ENCODE peak calls at places on chromosomes 5 and 9, in ten cellular contexts. O, N, G, X, A, T, Y, K, U and J are unnamed samples.

GRCh38 chr5:52893105-52893504 is 96.0 kb upstream of the ITGA2 start:
- DNase-seq in O (no peak), N (peak), G (no peak), X (no peak), A (no peak), T (no peak), Y (no peak), K (no peak), U (peak), J (no peak)

GRCh38 chr5:38816083-38817030 is 29.5 kb upstream of the OSMR start:
- DNase-seq in O (no peak), N (peak), G (no peak), X (no peak), A (no peak), T (no peak), Y (no peak), K (no peak), U (no peak), J (no peak)

GRCh38 chr9:37329576-37329975 is 92.9 kb upstream of the GRHPR start:
- DNase-seq in O (peak), N (peak), G (no peak), X (no peak), A (no peak), T (no peak), Y (peak), K (no peak), U (peak), J (no peak)

GRCh38 chr5:172943906-172944305 is 15.3 kb upstream of the RPL26L1 start:
- DNase-seq in O (no peak), N (no peak), G (no peak), X (no peak), A (no peak), T (no peak), Y (no peak), K (no peak), U (no peak), J (peak)

GRCh38 chr9:131851414-131851813 is 111.5 kb upstream of the RAPGEF1 start:
- DNase-seq in O (no peak), N (no peak), G (no peak), X (no peak), A (no peak), T (no peak), Y (no peak), K (peak), U (no peak), J (no peak)

GRCh38 chr5:93883459-93883858 is 142.1 kb upstream of the POU5F2 start:
- DNase-seq in O (no peak), N (no peak), G (no peak), X (no peak), A (no peak), T (no peak), Y (no peak), K (no peak), U (no peak), J (no peak)

GRCh38 chr9:7042124-7042523 is 284.4 kb downstream of the KDM4C start:
- DNase-seq in O (no peak), N (peak), G (no peak), X (no peak), A (no peak), T (no peak), Y (no peak), K (no peak), U (no peak), J (no peak)

GRCh38 chr5:38845555-38846378 is at the start of gene OSMR:
- DNase-seq in O (peak), N (peak), G (peak), X (peak), A (peak), T (peak), Y (peak), K (peak), U (peak), J (peak)

GRCh38 chr5:81753429-81753828 is 2.5 kb upstream of the SSBP2 start:
- DNase-seq in O (no peak), N (no peak), G (no peak), X (no peak), A (no peak), T (no peak), Y (no peak), K (no peak), U (no peak), J (no peak)

GRCh38 chr9:35696520-35697215 is 6.9 kb upstream of the TPM2 start:
- DNase-seq in O (peak), N (peak), G (peak), X (peak), A (peak), T (peak), Y (peak), K (peak), U (no peak), J (peak)

GRCh38 chr9:35859310-35859994 is 10.7 kb downstream of the OR13J1 start:
- DNase-seq in O (no peak), N (peak), G (peak), X (no peak), A (no peak), T (peak), Y (peak), K (peak), U (no peak), J (no peak)

GRCh38 chr9:29039258-29039657 is 1466.0 kb upstream of the C9orf72 start:
- DNase-seq in O (no peak), N (peak), G (no peak), X (no peak), A (no peak), T (no peak), Y (peak), K (no peak), U (no peak), J (no peak)

GRCh38 chr5:41908374-41909079 is 4.4 kb downstream of the RIMOC1 start:
- DNase-seq in O (no peak), N (peak), G (no peak), X (no peak), A (no peak), T (no peak), Y (no peak), K (no peak), U (peak), J (no peak)

GRCh38 chr9:6759114-6759977 is 1.6 kb downstream of the KDM4C start:
- DNase-seq in O (no peak), N (peak), G (no peak), X (no peak), A (no peak), T (no peak), Y (peak), K (peak), U (peak), J (no peak)

GRCh38 chr9:37144762-37145161 is 24.4 kb downstream of the ZCCHC7 start:
- DNase-seq in O (no peak), N (no peak), G (no peak), X (no peak), A (no peak), T (no peak), Y (no peak), K (no peak), U (peak), J (no peak)

GRCh38 chr9:9950813-9951212 is 662.0 kb downstream of the PTPRD start:
- DNase-seq in O (no peak), N (no peak), G (no peak), X (no peak), A (no peak), T (no peak), Y (no peak), K (no peak), U (peak), J (no peak)

GRCh38 chr9:20623748-20624124 is 1.4 kb upstream of the MLLT3 start:
- DNase-seq in O (no peak), N (no peak), G (no peak), X (no peak), A (no peak), T (no peak), Y (no peak), K (no peak), U (no peak), J (no peak)

GRCh38 chr9:78618735-78619134 is 321.8 kb downstream of the PSAT1 start:
- DNase-seq in O (no peak), N (no peak), G (no peak), X (no peak), A (no peak), T (no peak), Y (no peak), K (no peak), U (no peak), J (no peak)

GRCh38 chr5:14720236-14720923 is 55.9 kb downstream of the OTULIN start:
- DNase-seq in O (no peak), N (no peak), G (no peak), X (no peak), A (no peak), T (no peak), Y (no peak), K (no peak), U (peak), J (no peak)

GRCh38 chr5:55363861-55364260 is 56.1 kb downstream of the MTREX start:
- DNase-seq in O (no peak), N (no peak), G (no peak), X (no peak), A (no peak), T (no peak), Y (no peak), K (no peak), U (no peak), J (no peak)

GRCh38 chr5:1461396-1461795 is 16.2 kb upstream of the SLC6A3 start:
- DNase-seq in O (peak), N (no peak), G (no peak), X (no peak), A (no peak), T (no peak), Y (no peak), K (no peak), U (no peak), J (peak)

GRCh38 chr9:37100317-37100716 is 20.1 kb upstream of the ZCCHC7 start:
- DNase-seq in O (no peak), N (peak), G (no peak), X (no peak), A (no peak), T (no peak), Y (no peak), K (no peak), U (no peak), J (no peak)

GRCh38 chr5:77851229-77852067 is 75.3 kb upstream of the TBCA start:
- DNase-seq in O (no peak), N (no peak), G (no peak), X (no peak), A (no peak), T (no peak), Y (no peak), K (no peak), U (no peak), J (peak)

GRCh38 chr5:112186401-112186990 is 232.6 kb downstream of the EPB41L4A start:
- DNase-seq in O (no peak), N (peak), G (no peak), X (no peak), A (no peak), T (no peak), Y (peak), K (no peak), U (peak), J (no peak)

GRCh38 chr5:42491699-42492098 is 68.5 kb downstream of the GHR start:
- DNase-seq in O (no peak), N (no peak), G (no peak), X (no peak), A (no peak), T (no peak), Y (no peak), K (no peak), U (no peak), J (no peak)

GRCh38 chr9:107328510-107328909 is 45.4 kb downstream of the RAD23B start:
- DNase-seq in O (no peak), N (no peak), G (no peak), X (no peak), A (no peak), T (no peak), Y (no peak), K (no peak), U (no peak), J (no peak)

GRCh38 chr5:123965626-123966025 is 453.6 kb downstream of the CSNK1G3 start:
- DNase-seq in O (no peak), N (no peak), G (no peak), X (no peak), A (no peak), T (no peak), Y (no peak), K (no peak), U (no peak), J (no peak)

GRCh38 chr5:14895301-14895700 is 23.7 kb upstream of the ANKH start:
- DNase-seq in O (peak), N (no peak), G (no peak), X (no peak), A (no peak), T (no peak), Y (no peak), K (no peak), U (no peak), J (no peak)

GRCh38 chr5:72133212-72133990 is 26.1 kb downstream of the MAP1B start:
- DNase-seq in O (no peak), N (peak), G (no peak), X (no peak), A (no peak), T (no peak), Y (no peak), K (no peak), U (no peak), J (no peak)

GRCh38 chr9:16901589-16901988 is 31.1 kb upstream of the BNC2 start:
- DNase-seq in O (no peak), N (peak), G (no peak), X (no peak), A (no peak), T (no peak), Y (no peak), K (no peak), U (no peak), J (no peak)

GRCh38 chr5:129379406-129379805 is 80.7 kb upstream of the ADAMTS19 start:
- DNase-seq in O (no peak), N (peak), G (no peak), X (no peak), A (no peak), T (no peak), Y (no peak), K (no peak), U (no peak), J (no peak)

GRCh38 chr5:151027961-151028479 is 7.6 kb downstream of the GPX3 start:
- DNase-seq in O (no peak), N (no peak), G (no peak), X (no peak), A (no peak), T (no peak), Y (no peak), K (no peak), U (no peak), J (no peak)

GRCh38 chr5:40734986-40735385 is 20.8 kb downstream of the TTC33 start:
- DNase-seq in O (no peak), N (no peak), G (no peak), X (no peak), A (no peak), T (no peak), Y (no peak), K (no peak), U (peak), J (no peak)

GRCh38 chr5:134371834-134372340 is 518 bp downstream of the UBE2B start:
- DNase-seq in O (peak), N (peak), G (peak), X (no peak), A (peak), T (peak), Y (peak), K (peak), U (peak), J (peak)

GRCh38 chr9:128633057-128633456 is 23.6 kb downstream of the DYNC2I2 start:
- DNase-seq in O (no peak), N (no peak), G (no peak), X (no peak), A (no peak), T (no peak), Y (no peak), K (no peak), U (no peak), J (no peak)

GRCh38 chr9:121556580-121556979 is 56.9 kb upstream of the GGTA1 start:
- DNase-seq in O (no peak), N (peak), G (peak), X (no peak), A (no peak), T (peak), Y (peak), K (no peak), U (peak), J (no peak)

GRCh38 chr5:82735160-82735789 is 341.9 kb downstream of the TMEM167A start:
- DNase-seq in O (no peak), N (peak), G (no peak), X (no peak), A (no peak), T (no peak), Y (no peak), K (no peak), U (no peak), J (no peak)

GRCh38 chr5:40223884-40224402 is 455.8 kb upstream of the PTGER4 start:
- DNase-seq in O (no peak), N (peak), G (no peak), X (no peak), A (no peak), T (no peak), Y (no peak), K (no peak), U (peak), J (no peak)

GRCh38 chr5:42751044-42751443 is 5.6 kb upstream of the CCDC152 start:
- DNase-seq in O (no peak), N (no peak), G (no peak), X (no peak), A (no peak), T (no peak), Y (no peak), K (no peak), U (no peak), J (no peak)

GRCh38 chr5:125034331-125034730 is 287.9 kb upstream of the ZNF608 start:
- DNase-seq in O (peak), N (no peak), G (no peak), X (no peak), A (no peak), T (no peak), Y (no peak), K (no peak), U (no peak), J (no peak)

GRCh38 chr5:125037020-125037419 is 290.6 kb upstream of the ZNF608 start:
- DNase-seq in O (no peak), N (no peak), G (no peak), X (no peak), A (no peak), T (no peak), Y (no peak), K (no peak), U (no peak), J (no peak)

GRCh38 chr5:125033602-125034001 is 287.2 kb upstream of the ZNF608 start:
- DNase-seq in O (no peak), N (no peak), G (no peak), X (no peak), A (no peak), T (no peak), Y (no peak), K (no peak), U (no peak), J (no peak)

GRCh38 chr5:125036494-125036893 is 290.1 kb upstream of the ZNF608 start:
- DNase-seq in O (no peak), N (no peak), G (no peak), X (no peak), A (no peak), T (no peak), Y (no peak), K (no peak), U (no peak), J (no peak)

DNA sequence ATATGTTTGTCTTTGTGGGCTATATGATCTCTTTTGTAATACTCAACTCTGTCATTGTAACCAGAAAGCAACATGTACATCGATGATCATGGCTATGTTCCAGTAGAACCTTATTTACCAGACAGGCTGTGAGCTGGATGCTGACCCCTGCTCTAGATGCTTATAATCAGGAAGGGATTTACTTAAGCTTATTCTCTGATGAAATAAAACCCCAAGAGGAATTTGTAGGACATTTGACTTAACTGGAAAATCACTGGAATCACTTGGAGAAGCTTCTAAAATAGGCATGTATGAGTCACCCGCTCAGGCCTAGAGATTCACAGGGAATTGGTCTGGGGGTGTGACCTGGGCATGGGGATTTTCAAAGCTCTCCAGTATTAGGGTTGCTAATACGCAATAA is 285.8 kb upstream of the ZNF608 start:
- DNase-seq in O (no peak), N (no peak), G (no peak), X (no peak), A (no peak), T (no peak), Y (no peak), K (no peak), U (no peak), J (no peak)
- TF ChIP-seq CTCF in O (no peak), N (no peak), G (no peak), X (no peak), A (no peak), T (no peak), Y (no peak), K (no peak), U (no peak), J (no peak)

GRCh38 chr5:157745041-157745456 is 1.5 kb downstream of the LSM11 start:
- DNase-seq in O (no peak), N (no peak), G (no peak), X (no peak), A (no peak), T (no peak), Y (no peak), K (peak), U (no peak), J (no peak)
- H3K4me3 ChIP-seq in O (peak), N (peak), G (peak), X (peak), A (peak), T (no peak), Y (peak), K (no peak), U (peak), J (peak)

GRCh38 chr5:140986117-140986521 is 19.8 kb downstream of the PCDHAC2 start:
- DNase-seq in O (no peak), N (no peak), G (no peak), X (no peak), A (no peak), T (no peak), Y (no peak), K (no peak), U (no peak), J (no peak)
- H3K27ac ChIP-seq in O (no peak), N (no peak), G (no peak), X (no peak), A (no peak), T (no peak), Y (no peak), K (no peak), U (no peak), J (no peak)

DNA sequence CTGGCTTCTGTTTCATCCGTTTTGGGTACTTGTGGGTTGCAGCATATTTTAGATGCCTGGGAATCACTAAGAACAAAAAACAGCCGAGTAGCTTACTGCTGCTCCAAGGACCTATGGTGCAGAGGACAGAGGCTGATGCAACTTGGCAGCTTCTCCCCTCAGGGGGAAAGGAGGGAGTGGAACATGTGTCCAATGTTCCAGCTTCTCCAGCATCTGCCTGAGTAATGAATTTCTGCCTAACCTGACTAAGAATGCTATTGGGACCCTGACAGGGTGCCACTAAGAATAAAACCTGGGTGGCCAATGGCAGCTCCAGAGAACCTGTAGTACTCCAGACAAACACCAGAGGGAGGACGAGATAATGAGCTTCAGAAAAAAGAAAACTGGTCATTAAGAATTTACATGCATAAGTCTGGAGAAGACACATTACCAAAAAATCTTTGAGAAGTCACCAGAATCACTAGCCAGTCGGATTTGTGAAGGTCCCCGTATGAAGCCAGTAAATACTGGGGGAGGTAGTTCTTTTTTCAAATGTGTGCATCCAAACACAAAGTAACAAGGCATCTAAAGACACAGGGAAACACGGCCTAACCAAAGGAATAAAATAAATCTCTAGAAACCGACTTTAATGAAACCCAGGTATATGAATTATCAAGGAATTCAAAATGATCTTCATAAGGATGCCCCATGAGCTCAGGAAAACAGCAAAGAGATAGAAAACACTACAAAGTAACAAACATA is 293.5 kb downstream of the HINT1 start:
- DNase-seq in O (peak), N (peak), G (no peak), X (no peak), A (peak), T (no peak), Y (peak), K (peak), U (peak), J (peak)
- TF ChIP-seq CTCF in O (peak), N (peak), G (peak), X (no peak), A (peak), T (peak), Y (peak), K (peak), U (peak), J (peak)

GRCh38 chr9:124008307-124008854 is 3.2 kb upstream of the LHX2 start:
- DNase-seq in O (no peak), N (no peak), G (no peak), X (no peak), A (no peak), T (no peak), Y (no peak), K (no peak), U (no peak), J (no peak)
- H3K4me3 ChIP-seq in O (no peak), N (no peak), G (peak), X (no peak), A (peak), T (no peak), Y (peak), K (no peak), U (no peak), J (peak)

DNA sequence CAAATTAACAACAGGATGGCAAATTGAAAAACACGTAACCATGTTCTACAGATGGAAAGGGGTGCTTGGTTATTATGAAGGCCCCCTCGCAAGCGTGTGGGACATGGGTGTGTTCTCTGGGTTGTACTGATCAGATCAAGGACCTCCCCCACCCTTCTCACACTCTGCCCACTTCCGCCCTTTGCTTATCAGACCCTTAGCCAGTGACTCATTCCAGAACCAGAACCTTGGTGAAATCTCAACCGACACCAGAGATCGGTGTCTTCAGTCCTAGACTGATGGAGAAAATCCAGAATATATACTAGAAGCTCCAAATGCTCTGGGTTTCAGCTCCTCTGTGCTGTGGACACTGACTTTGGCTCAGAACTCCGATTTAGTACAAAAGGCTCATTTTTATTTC is 64.9 kb downstream of the PTTG1 start:
- DNase-seq in O (peak), N (no peak), G (no peak), X (no peak), A (no peak), T (no peak), Y (no peak), K (no peak), U (no peak), J (no peak)
- H3K27ac ChIP-seq in O (no peak), N (no peak), G (no peak), X (no peak), A (no peak), T (no peak), Y (no peak), K (no peak), U (no peak), J (no peak)